ENCODE peak calls at places on chromosomes 13 and 19, in eight cellular contexts. D is astrocyte of the spinal cord, I is cardiac fibroblast, X is A549, V is kidney epithelial cell, F is uterus, M is mucosa of descending colon, C is tibial artery. S is an unnamed sample.
A peak's percentile ranks its signal among the peaks of the same experiment; 100 is the strongest.

GRCh38 chr13:36559388-36559787 is 114.4 kb upstream of the SERTM1 start:
- DNase-seq in D (no peak), I (no peak), X (no peak), V (no peak), F (no peak), M (no peak), C (no peak), S (no peak)

GRCh38 chr19:11401808-11402543 is 17.1 kb downstream of the RGL3 start:
- DNase-seq in D (no peak), I (no peak), X (no peak), V (no peak), F (no peak), M (no peak), C (no peak), S (no peak)

GRCh38 chr19:3494559-3494958 is 5.9 kb downstream of the DOHH start:
- DNase-seq in D (no peak), I (no peak), X (no peak), V (no peak), F (no peak), M (no peak), C (no peak), S (no peak)

GRCh38 chr13:77878186-77878585 is 40.4 kb downstream of the EDNRB start:
- DNase-seq in D (no peak), I (peak; percentile 57), X (no peak), V (no peak), F (no peak), M (no peak), C (no peak), S (peak; percentile 30)

GRCh38 chr13:105346141-105346766 is 1189.2 kb downstream of the EFNB2 start:
- DNase-seq in D (peak; percentile 85), I (peak; percentile 80), X (peak; percentile 3), V (peak; percentile 72), F (no peak), M (no peak), C (no peak), S (peak; percentile 38)

GRCh38 chr19:45467115-45467455 is 711 bp upstream of the FOSB start:
- DNase-seq in D (no peak), I (peak; percentile 31), X (no peak), V (no peak), F (no peak), M (no peak), C (no peak), S (peak; percentile 20)

GRCh38 chr19:42440357-42441046 is 2.2 kb downstream of the CXCL17 start:
- DNase-seq in D (peak; percentile 50), I (peak; percentile 82), X (peak; percentile 95), V (no peak), F (peak; percentile 44), M (peak; percentile 81), C (peak; percentile 71), S (peak; percentile 77)

GRCh38 chr13:73521970-73522549 is 463.3 kb downstream of the KLF5 start:
- DNase-seq in D (no peak), I (peak; percentile 5), X (no peak), V (no peak), F (no peak), M (no peak), C (no peak), S (peak; percentile 16)

GRCh38 chr19:5718579-5719273 is 1.2 kb downstream of the LONP1 start:
- DNase-seq in D (peak; percentile 89), I (peak; percentile 89), X (no peak), V (peak; percentile 72), F (no peak), M (no peak), C (no peak), S (peak; percentile 95)

GRCh38 chr19:10102787-10103236 is 334 bp upstream of the ANGPTL6 start:
- DNase-seq in D (no peak), I (no peak), X (no peak), V (no peak), F (no peak), M (peak; percentile 65), C (no peak), S (no peak)

GRCh38 chr13:59745395-59745788 is 418.3 kb downstream of the DIAPH3 start:
- DNase-seq in D (peak; percentile 39), I (peak; percentile 73), X (no peak), V (peak; percentile 16), F (no peak), M (no peak), C (no peak), S (peak; percentile 62)

GRCh38 chr13:39676315-39676876 is 20.9 kb downstream of the COG6 start:
- DNase-seq in D (peak; percentile 62), I (peak; percentile 82), X (peak; percentile 0), V (no peak), F (peak; percentile 23), M (no peak), C (no peak), S (peak; percentile 75)

GRCh38 chr13:25990801-25991200 is 61.0 kb downstream of the SHISA2 start:
- DNase-seq in D (no peak), I (peak; percentile 15), X (no peak), V (no peak), F (no peak), M (no peak), C (no peak), S (no peak)

GRCh38 chr13:111380431-111380830 is 60.0 kb downstream of the TEX29 start:
- DNase-seq in D (no peak), I (no peak), X (no peak), V (no peak), F (no peak), M (no peak), C (peak; percentile 13), S (no peak)
- H3K4me3 ChIP-seq in D (no peak overlapping the region), I (no peak overlapping the region), X (no peak overlapping the region), V (no peak overlapping the region), F (no peak overlapping the region), M (no peak overlapping the region), C (no peak overlapping the region), S (no peak overlapping the region)

GRCh38 chr19:15722956-15723355 is 4.9 kb upstream of the OR10H2 start:
- DNase-seq in D (no peak), I (no peak), X (no peak), V (no peak), F (no peak), M (no peak), C (no peak), S (no peak)
- TF ChIP-seq CTCF in D (no peak), I (no peak), X (no peak), V (no peak), F (no peak), M (no peak), C (no peak), S (no peak)

GRCh38 chr19:41399525-41399924 is 1.9 kb downstream of the BCKDHA start:
- DNase-seq in D (no peak), I (no peak), X (no peak), V (no peak), F (no peak), M (no peak), C (no peak), S (no peak)

GRCh38 chr19:41397086-41398041 is at the start of the genes BCKDHA and EXOSC5:
- DNase-seq in D (peak; percentile 100), I (peak; percentile 100), X (peak; percentile 100), V (peak; percentile 98), F (peak; percentile 100), M (peak; percentile 99), C (peak; percentile 100), S (peak; percentile 100)

GRCh38 chr19:41398603-41399002 is 985 bp downstream of the BCKDHA start:
- DNase-seq in D (no peak), I (no peak), X (no peak), V (no peak), F (no peak), M (no peak), C (no peak), S (no peak)

GRCh38 chr19:41398042-41398403 is 405 bp downstream of the BCKDHA start:
- DNase-seq in D (no peak), I (no peak), X (no peak), V (no peak), F (no peak), M (no peak), C (no peak), S (no peak)

DNA sequence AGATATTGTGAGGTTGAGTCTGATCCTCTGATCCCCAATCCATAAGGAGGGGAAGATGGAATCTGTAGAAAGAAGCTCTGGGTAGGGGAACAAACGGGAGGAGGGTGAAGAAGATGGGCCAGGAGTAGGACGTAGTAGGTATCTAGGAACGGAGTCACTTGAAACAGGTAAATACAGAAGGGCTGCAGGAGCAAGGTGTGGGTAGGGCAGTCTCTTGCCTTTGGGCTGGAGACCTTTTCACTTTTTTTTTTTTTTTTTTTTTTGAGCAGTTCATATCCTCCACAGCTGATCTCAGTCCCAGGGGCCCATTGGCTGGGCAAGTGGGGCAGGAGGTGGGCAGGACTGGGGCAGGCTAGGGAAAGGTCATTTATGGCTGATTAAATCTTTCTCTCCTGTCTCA is 1.5 kb downstream of the BCKDHA start:
- DNase-seq in D (no peak), I (no peak), X (no peak), V (no peak), F (no peak), M (no peak), C (no peak), S (no peak)
- H3K4me3 ChIP-seq in D (no peak overlapping the region), I (no peak overlapping the region), X (peak overlapping the region; percentile 67), V (no peak overlapping the region), F (no peak overlapping the region), M (no peak overlapping the region), C (peak overlapping the region; percentile 89), S (peak overlapping the region; percentile 89)

DNA sequence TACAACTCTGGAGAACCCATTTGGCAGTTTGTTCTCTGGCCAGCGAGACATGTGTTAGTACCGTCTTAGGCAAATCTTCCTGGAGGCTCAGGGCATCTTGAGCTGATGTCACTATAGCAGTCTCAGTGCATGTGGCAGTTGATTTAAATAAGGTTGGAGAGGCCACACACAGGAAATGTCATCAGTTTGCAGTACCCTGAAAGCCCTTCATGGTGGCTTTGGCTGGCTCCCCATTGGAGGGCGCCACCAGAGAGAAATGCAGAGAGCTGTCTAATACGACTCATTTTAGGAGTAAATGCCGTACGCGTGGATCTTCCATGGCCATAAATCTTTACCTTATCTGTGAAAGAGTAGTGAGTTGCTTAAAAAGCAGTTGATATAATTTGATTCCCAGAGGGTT is 163.1 kb downstream of the STK24 start:
- DNase-seq in D (no peak), I (no peak), X (no peak), V (no peak), F (no peak), M (no peak), C (no peak), S (no peak)
- TF ChIP-seq CTCF in D (no peak), I (no peak), X (no peak), V (no peak), F (no peak), M (no peak), C (no peak), S (no peak)

GRCh38 chr19:2288743-2289713 is 7.1 kb upstream of the PEAK3 start:
- DNase-seq in D (no peak), I (no peak), X (no peak), V (no peak), F (no peak), M (no peak), C (no peak), S (no peak)

GRCh38 chr19:2291185-2291751 is 9.3 kb upstream of the PEAK3 start:
- DNase-seq in D (no peak), I (no peak), X (no peak), V (no peak), F (no peak), M (no peak), C (no peak), S (no peak)

GRCh38 chr19:2288010-2288742 is 6.2 kb upstream of the PEAK3 start:
- DNase-seq in D (no peak), I (no peak), X (no peak), V (no peak), F (no peak), M (no peak), C (no peak), S (no peak)

GRCh38 chr19:2289714-2290435 is 7.9 kb upstream of the PEAK3 start:
- DNase-seq in D (no peak), I (no peak), X (no peak), V (no peak), F (no peak), M (no peak), C (no peak), S (no peak)

GRCh38 chr19:2290441-2291184 is 8.6 kb upstream of the PEAK3 start:
- DNase-seq in D (no peak), I (no peak), X (no peak), V (no peak), F (no peak), M (no peak), C (no peak), S (no peak)
- H3K4me3 ChIP-seq in D (no peak overlapping the region), I (no peak overlapping the region), X (peak overlapping the region; percentile 40), V (no peak overlapping the region), F (no peak overlapping the region), M (no peak overlapping the region), C (peak overlapping the region; percentile 36), S (no peak overlapping the region)